ENCODE peak calls at places on chromosomes 1 and 21, in four cellular contexts. N, G, S and V are unnamed samples.

GRCh38 chr1:47881505-47882442 is 115.4 kb downstream of the TRABD2B start:
- DNase-seq in G (no peak), N (peak), S (peak), V (peak)

GRCh38 chr1:32273389-32274208 is 18.3 kb upstream of the HDAC1 start:
- DNase-seq in S (no peak), N (no peak), G (no peak), V (no peak)

GRCh38 chr1:10815863-10816195 is 19.4 kb upstream of the CASZ1 start:
- DNase-seq in N (no peak), G (no peak), S (no peak), V (no peak)

GRCh38 chr1:30472526-30472925 is 250.9 kb downstream of the MATN1 start:
- DNase-seq in S (no peak), G (peak), N (no peak), V (no peak)

GRCh38 chr1:109912873-109913272 is 2.2 kb downstream of the CSF1 start:
- DNase-seq in N (no peak), S (no peak), G (no peak), V (no peak)

GRCh38 chr1:100077525-100077924 is 55.2 kb downstream of the SASS6 start:
- DNase-seq in G (no peak), N (no peak), S (no peak), V (peak)

GRCh38 chr1:189619682-189620332 is 857.9 kb downstream of the BRINP3 start:
- DNase-seq in N (peak), G (no peak), S (peak), V (peak)

GRCh38 chr1:26784023-26784871 is 3.5 kb upstream of the PIGV start:
- DNase-seq in S (peak), G (peak), N (peak), V (peak)

GRCh38 chr21:16079830-16080229 is 350.0 kb downstream of the USP25 start:
- DNase-seq in S (peak), N (peak), G (no peak), V (no peak)

GRCh38 chr1:119544165-119544762 is 37.3 kb downstream of the HSD3B1 start:
- DNase-seq in N (no peak), S (no peak), G (no peak), V (no peak)

GRCh38 chr1:183247066-183247465 is 61.0 kb downstream of the LAMC2 start:
- DNase-seq in S (no peak), G (no peak), N (no peak), V (no peak)

GRCh38 chr1:112697781-112698201 is 9.1 kb downstream of the RHOC start:
- DNase-seq in G (no peak), S (no peak), N (no peak), V (no peak)

GRCh38 chr21:8994640-8995511 is 1526.5 kb upstream of the TPTE start:
- DNase-seq in G (no peak), N (no peak), S (no peak), V (no peak)

GRCh38 chr21:42614391-42614790 is 39.0 kb upstream of the PDE9A start:
- DNase-seq in G (no peak), N (no peak), S (no peak), V (no peak)

GRCh38 chr1:215923129-215923824 is 356.2 kb downstream of the KCTD3 start:
- DNase-seq in G (no peak), N (no peak), S (peak), V (no peak)

GRCh38 chr21:33399821-33400220 is 3.4 kb upstream of the IFNGR2 start:
- DNase-seq in N (no peak), G (no peak), S (no peak), V (no peak)

GRCh38 chr1:207603777-207604176 is 41.2 kb upstream of the CR1L start:
- DNase-seq in S (peak), G (no peak), N (peak), V (no peak)

GRCh38 chr1:2566106-2567045 is 10.2 kb downstream of the TNFRSF14 start:
- DNase-seq in N (no peak), G (no peak), S (no peak), V (no peak)

GRCh38 chr1:234230414-234230862 is 142.8 kb upstream of the COA6 start:
- DNase-seq in S (no peak), G (no peak), N (no peak), V (no peak)

GRCh38 chr1:41360074-41361027 is 883 bp upstream of the FOXO6 start:
- DNase-seq in G (no peak), N (no peak), S (no peak), V (no peak)

GRCh38 chr1:202671388-202671787 is 38.9 kb downstream of the SYT2 start:
- DNase-seq in N (no peak), G (no peak), S (peak), V (no peak)

GRCh38 chr1:58722967-58723366 is 23.1 kb upstream of the MYSM1 start:
- DNase-seq in G (no peak), S (peak), N (no peak), V (no peak)